ENCODE peak calls at places on chromosomes 16 and 17, in eight cellular contexts. V is keratinocyte, G is WTC11, A is WERI-Rb-1, S is fibroblast of the aortic adventitia, I is Panc1, M is body of pancreas, N is neural progenitor cell. K is an unnamed sample.

GRCh38 chr17:79361221-79361734 is 249.6 kb downstream of the RBFOX3 start:
- DNase-seq in V (no peak), G (no peak), A (no peak), S (no peak), I (no peak), M (no peak), N (no peak), K (no peak)

GRCh38 chr16:20372696-20373095 is 20.2 kb upstream of the UMOD start:
- DNase-seq in V (no peak), G (no peak), A (no peak), S (no peak), I (no peak), M (no peak), N (no peak), K (no peak)

GRCh38 chr17:17560975-17561374 is 30.5 kb downstream of the PEMT start:
- DNase-seq in V (no peak), G (no peak), A (no peak), S (no peak), I (no peak), M (no peak), N (no peak), K (no peak)

GRCh38 chr17:75518201-75518600 is 1.9 kb downstream of the TSEN54 start:
- DNase-seq in V (no peak), G (no peak), A (no peak), S (no peak), I (no peak), M (no peak), N (no peak), K (peak)

GRCh38 chr17:69961488-69962145 is 113.4 kb upstream of the KCNJ16 start:
- DNase-seq in V (no peak), G (peak), A (no peak), S (peak), I (no peak), M (peak), N (peak), K (no peak)

GRCh38 chr17:79478051-79478461 is 132.8 kb downstream of the RBFOX3 start:
- DNase-seq in V (no peak), G (no peak), A (no peak), S (no peak), I (no peak), M (no peak), N (no peak), K (no peak)

GRCh38 chr17:74871329-74872076 is 1.3 kb downstream of the FDXR start:
- DNase-seq in V (no peak), G (no peak), A (no peak), S (no peak), I (no peak), M (no peak), N (no peak), K (no peak)

GRCh38 chr17:54426287-54426886 is 474.3 kb upstream of the TOM1L1 start:
- DNase-seq in V (no peak), G (no peak), A (peak), S (no peak), I (no peak), M (no peak), N (peak), K (no peak)

GRCh38 chr17:37167756-37168155 is 208.0 kb upstream of the C17orf78 start:
- DNase-seq in V (no peak), G (no peak), A (no peak), S (no peak), I (no peak), M (no peak), N (no peak), K (no peak)

GRCh38 chr16:88316941-88317618 is 65.7 kb upstream of the ZNF469 start:
- DNase-seq in V (no peak), G (no peak), A (no peak), S (no peak), I (no peak), M (no peak), N (no peak), K (no peak)

GRCh38 chr17:5846001-5846400 is 224.2 kb upstream of the WSCD1 start:
- DNase-seq in V (no peak), G (no peak), A (no peak), S (no peak), I (no peak), M (no peak), N (no peak), K (no peak)

GRCh38 chr16:48999508-48999907 is 282.1 kb downstream of the CBLN1 start:
- DNase-seq in V (no peak), G (no peak), A (no peak), S (no peak), I (no peak), M (no peak), N (no peak), K (no peak)

GRCh38 chr16:55468352-55468990 is 10.5 kb upstream of the MMP2 start:
- DNase-seq in V (no peak), G (no peak), A (no peak), S (no peak), I (no peak), M (no peak), N (no peak), K (no peak)

GRCh38 chr16:53984936-53985335 is 281.0 kb downstream of the FTO start:
- DNase-seq in V (no peak), G (no peak), A (no peak), S (no peak), I (no peak), M (no peak), N (no peak), K (no peak)

GRCh38 chr16:87507351-87508069 is 14.7 kb upstream of the ZCCHC14 start:
- DNase-seq in V (no peak), G (no peak), A (no peak), S (no peak), I (no peak), M (no peak), N (no peak), K (no peak)

GRCh38 chr17:7886227-7887037 is 2.2 kb upstream of the CHD3 start:
- DNase-seq in V (no peak), G (peak), A (peak), S (peak), I (no peak), M (peak), N (peak), K (peak)

GRCh38 chr16:29876578-29877249 is 13.7 kb upstream of the CDIPT start:
- DNase-seq in V (no peak), G (peak), A (no peak), S (no peak), I (no peak), M (no peak), N (peak), K (peak)

GRCh38 chr16:70695351-70696070 is 9.7 kb upstream of the MTSS2 start:
- DNase-seq in V (no peak), G (no peak), A (no peak), S (no peak), I (no peak), M (no peak), N (peak), K (no peak)

DNA sequence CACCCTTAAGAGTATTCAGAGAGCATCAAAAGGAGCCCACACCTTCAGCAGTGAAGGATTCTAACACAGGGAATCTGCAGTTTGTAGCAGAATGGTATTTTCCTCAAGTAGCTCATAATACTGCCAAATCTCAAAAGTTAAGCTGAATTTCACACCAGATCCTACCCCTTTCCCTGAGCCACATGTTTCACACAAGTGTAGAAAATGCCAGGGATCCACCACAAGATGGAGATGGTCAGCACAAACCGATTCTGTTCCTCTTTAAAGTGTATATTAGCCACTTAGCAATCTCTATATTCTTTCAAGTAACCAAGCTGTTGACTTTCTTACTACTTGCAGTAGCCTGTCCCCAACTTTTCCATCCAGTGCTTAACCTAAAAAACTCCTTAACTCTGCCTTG is 13.2 kb downstream of the GINS2 start:
- DNase-seq in V (no peak), G (no peak), A (no peak), S (peak), I (no peak), M (no peak), N (no peak), K (no peak)
- TF ChIP-seq CTCF in V (peak), G (no peak), A (peak), S (peak), I (peak), M (no peak), N (peak), K (peak)

GRCh38 chr17:81230043-81230820 is 7.5 kb upstream of the CEP131 start:
- DNase-seq in V (no peak), G (peak), A (peak), S (no peak), I (no peak), M (no peak), N (no peak), K (no peak)
- TF ChIP-seq CTCF in V (peak), G (peak), A (peak), S (peak), I (peak), M (no peak), N (peak), K (peak)

DNA sequence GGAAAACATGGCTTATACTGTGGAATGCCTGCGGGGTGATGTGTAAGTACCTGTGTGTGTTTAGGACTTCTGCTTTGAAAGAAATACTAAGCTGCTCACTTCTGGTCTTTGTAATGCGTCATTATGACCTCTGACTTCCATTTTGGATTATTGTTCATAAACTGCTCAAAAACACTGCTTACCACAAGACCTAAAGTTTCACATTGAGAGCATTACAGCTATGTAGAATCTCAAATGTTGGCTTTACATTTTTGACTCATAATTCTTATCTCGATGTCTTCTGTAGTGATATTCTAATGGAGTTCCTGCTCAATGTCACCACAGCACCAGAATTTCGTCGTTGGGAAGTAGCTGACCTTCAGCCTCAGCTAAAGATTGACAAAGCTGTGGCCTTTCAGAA is 9.3 kb downstream of the UQCRC2 start:
- DNase-seq in V (no peak), G (no peak), A (no peak), S (no peak), I (no peak), M (no peak), N (no peak), K (no peak)
- TF ChIP-seq CTCF in V (no peak), G (no peak), A (no peak), S (no peak), I (no peak), M (no peak), N (no peak), K (no peak)

GRCh38 chr16:1510941-1511351 is 17.8 kb downstream of the TELO2 start:
- DNase-seq in V (no peak), G (peak), A (no peak), S (no peak), I (no peak), M (no peak), N (no peak), K (no peak)
- TF ChIP-seq CTCF in V (no peak), G (no peak), A (peak), S (no peak), I (no peak), M (no peak), N (no peak), K (no peak)

GRCh38 chr17:44467108-44467507 is 36.1 kb downstream of the GPATCH8 start:
- DNase-seq in V (no peak), G (no peak), A (no peak), S (peak), I (no peak), M (no peak), N (no peak), K (no peak)
- TF ChIP-seq CTCF in V (no peak), G (no peak), A (no peak), S (no peak), I (no peak), M (no peak), N (no peak), K (no peak)

GRCh38 chr17:65531508-65532431 is 29.7 kb downstream of the AXIN2 start:
- DNase-seq in V (no peak), G (peak), A (no peak), S (peak), I (no peak), M (peak), N (peak), K (no peak)
- TF ChIP-seq CTCF in V (no peak), G (no peak), A (no peak), S (peak), I (no peak), M (no peak), N (peak), K (no peak)

GRCh38 chr17:40617678-40618240 is 29.9 kb downstream of the SMARCE1 start:
- DNase-seq in V (no peak), G (peak), A (peak), S (peak), I (no peak), M (no peak), N (peak), K (peak)
- TF ChIP-seq CTCF in V (no peak), G (no peak), A (peak), S (no peak), I (no peak), M (no peak), N (no peak), K (no peak)

DNA sequence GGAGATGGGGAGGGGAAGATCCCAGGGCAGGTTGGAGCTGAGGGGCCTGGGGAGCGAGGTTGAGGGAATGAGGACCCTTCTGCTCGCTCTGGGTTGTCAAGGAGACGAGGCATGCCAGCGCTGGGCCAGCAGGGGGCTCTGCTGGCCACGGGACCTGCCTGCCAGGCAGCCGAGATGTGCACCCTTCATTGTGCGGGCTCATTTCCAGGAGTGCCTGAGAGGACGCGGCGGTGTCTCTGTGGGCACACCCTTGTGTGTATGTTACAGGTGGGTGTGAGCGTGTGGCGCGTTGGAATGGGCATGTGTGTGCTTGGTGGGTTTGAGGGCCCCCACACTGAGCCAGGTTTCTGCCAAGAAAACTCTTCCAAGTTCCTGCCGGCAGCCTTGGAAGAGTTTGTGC is 15.9 kb downstream of the ARHGAP23 start:
- DNase-seq in V (peak), G (peak), A (peak), S (peak), I (no peak), M (peak), N (peak), K (peak)
- TF ChIP-seq CTCF in V (peak), G (peak), A (peak), S (peak), I (peak), M (peak), N (peak), K (peak)

GRCh38 chr16:50359626-50360025 is 9.2 kb downstream of the BRD7 start:
- DNase-seq in V (no peak), G (no peak), A (no peak), S (no peak), I (no peak), M (no peak), N (no peak), K (no peak)

GRCh38 chr16:50351116-50351515 is 17.7 kb downstream of the BRD7 start:
- DNase-seq in V (no peak), G (no peak), A (no peak), S (no peak), I (no peak), M (no peak), N (no peak), K (no peak)

GRCh38 chr16:50354082-50354481 is 14.7 kb downstream of the BRD7 start:
- DNase-seq in V (no peak), G (no peak), A (no peak), S (no peak), I (no peak), M (no peak), N (no peak), K (no peak)

GRCh38 chr16:50351952-50352351 is 16.8 kb downstream of the BRD7 start:
- DNase-seq in V (no peak), G (no peak), A (no peak), S (no peak), I (no peak), M (no peak), N (no peak), K (no peak)

GRCh38 chr16:50354629-50355456 is 13.9 kb downstream of the BRD7 start:
- DNase-seq in V (no peak), G (no peak), A (no peak), S (peak), I (no peak), M (no peak), N (no peak), K (no peak)
- TF ChIP-seq CTCF in V (peak), G (no peak), A (no peak), S (peak), I (peak), M (peak), N (peak), K (peak)

GRCh38 chr17:19812407-19812806 is 55.3 kb downstream of the ULK2 start:
- DNase-seq in V (no peak), G (no peak), A (peak), S (peak), I (no peak), M (no peak), N (no peak), K (no peak)
- TF ChIP-seq CTCF in V (peak), G (no peak), A (peak), S (peak), I (peak), M (no peak), N (peak), K (peak)